ENCODE peak calls at places on chromosomes 11 and 22, in six cellular contexts. Y is OCI-LY7; H is foreskin fibroblast; U is WERI-Rb-1; O is CD4-positive, alpha-beta memory T cell; G is neural progenitor cell. C is an unnamed sample.

GRCh38 chr22:44574581-44575343 is 76.7 kb upstream of the RTL6 start:
- DNase-seq in O (no peak), Y (no peak), U (peak; percentile 4), G (no peak), H (no peak), C (no peak)

GRCh38 chr11:2298795-2299747 is 2.6 kb downstream of the C11orf21 start:
- DNase-seq in O (no peak), H (no peak), G (peak; percentile 84), U (peak; percentile 65), Y (no peak), C (no peak)

GRCh38 chr11:10623797-10624761 is 55.6 kb upstream of the LYVE1 start:
- DNase-seq in O (no peak), G (no peak), U (peak; percentile 81), H (peak; percentile 27), Y (peak; percentile 12), C (no peak)

GRCh38 chr11:64241430-64242153 is 697 bp downstream of the FKBP2 start:
- DNase-seq in H (peak; percentile 100), G (peak; percentile 99), O (peak; percentile 99), Y (peak; percentile 98), U (peak; percentile 99), C (peak; percentile 93)

GRCh38 chr11:57874981-57875380 is 113.4 kb downstream of the CTNND1 start:
- DNase-seq in U (no peak), H (no peak), G (peak; percentile 7), Y (no peak), O (no peak), C (no peak)

GRCh38 chr11:74627381-74627780 is 35.0 kb downstream of the POLD3 start:
- DNase-seq in Y (no peak), H (no peak), O (no peak), U (no peak), G (no peak), C (no peak)

GRCh38 chr11:27698872-27699241 is 1.4 kb downstream of the BDNF start:
- DNase-seq in G (peak; percentile 95), O (peak; percentile 47), Y (peak; percentile 60), U (peak; percentile 85), H (peak; percentile 93), C (peak; percentile 52)

GRCh38 chr11:78069465-78069864 is 5.8 kb downstream of the THRSP start:
- DNase-seq in Y (no peak), H (no peak), O (no peak), U (no peak), G (no peak), C (no peak)

GRCh38 chr11:65170058-65170534 is at the start of gene SPDYC:
- DNase-seq in G (no peak), U (no peak), Y (no peak), O (no peak), H (no peak), C (no peak)

GRCh38 chr11:405323-405975 is 9.3 kb downstream of the SIGIRR start:
- DNase-seq in U (no peak), G (no peak), O (no peak), Y (no peak), H (peak; percentile 46), C (no peak)

GRCh38 chr11:70483077-70483861 is 84.9 kb downstream of the CTTN start:
- DNase-seq in Y (peak; percentile 25), O (no peak), H (peak; percentile 63), U (peak; percentile 34), G (no peak), C (no peak)

GRCh38 chr11:128473631-128474030 is 113.7 kb downstream of the ETS1 start:
- DNase-seq in H (no peak), G (no peak), Y (peak; percentile 90), U (no peak), O (peak; percentile 87), C (no peak)

GRCh38 chr22:23261900-23262450 is 81.7 kb downstream of the BCR start:
- DNase-seq in G (no peak), U (no peak), Y (no peak), O (no peak), H (no peak), C (no peak)

DNA sequence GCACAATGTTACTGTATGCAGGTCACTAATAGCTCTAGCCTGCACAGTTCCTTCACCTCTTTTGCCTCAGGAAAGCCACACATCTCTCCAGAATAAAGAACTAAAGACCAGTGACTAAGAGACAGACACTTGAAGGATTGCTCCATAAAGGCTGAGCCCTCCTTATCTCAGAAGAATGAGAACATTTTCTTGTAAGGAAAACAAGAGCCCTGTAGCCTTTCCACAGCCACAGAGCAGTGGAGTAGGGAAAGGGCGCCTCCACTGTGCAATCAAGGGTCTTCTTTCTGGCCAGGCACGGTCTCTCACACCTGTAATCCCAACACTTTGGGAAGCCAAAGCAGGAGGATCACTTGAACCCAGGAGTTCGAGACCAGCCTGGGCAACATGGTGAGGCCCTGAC is 202.6 kb upstream of the TMEM45B start:
- DNase-seq in Y (no peak), U (no peak), O (no peak), H (no peak), G (peak; percentile 10), C (no peak)
- H3K4me3 ChIP-seq in Y (no peak overlapping the region), U (no peak overlapping the region), O (no peak overlapping the region), H (no peak overlapping the region), G (no peak overlapping the region), C (no peak overlapping the region)

GRCh38 chr22:46756097-46756496 is 6.4 kb upstream of the TBC1D22A start:
- DNase-seq in Y (no peak), G (no peak), O (no peak), H (no peak), U (no peak), C (no peak)

GRCh38 chr22:46753360-46753759 is 9.1 kb upstream of the TBC1D22A start:
- DNase-seq in H (no peak), U (no peak), O (no peak), Y (no peak), G (no peak), C (no peak)

GRCh38 chr22:46754110-46754799 is 8.2 kb upstream of the TBC1D22A start:
- DNase-seq in G (no peak), H (peak; percentile 99), O (peak; percentile 62), U (no peak), Y (no peak), C (peak; percentile 90)

GRCh38 chr22:46753761-46754109 is 8.7 kb upstream of the TBC1D22A start:
- DNase-seq in Y (no peak), O (no peak), U (no peak), G (no peak), H (no peak), C (no peak)

DNA sequence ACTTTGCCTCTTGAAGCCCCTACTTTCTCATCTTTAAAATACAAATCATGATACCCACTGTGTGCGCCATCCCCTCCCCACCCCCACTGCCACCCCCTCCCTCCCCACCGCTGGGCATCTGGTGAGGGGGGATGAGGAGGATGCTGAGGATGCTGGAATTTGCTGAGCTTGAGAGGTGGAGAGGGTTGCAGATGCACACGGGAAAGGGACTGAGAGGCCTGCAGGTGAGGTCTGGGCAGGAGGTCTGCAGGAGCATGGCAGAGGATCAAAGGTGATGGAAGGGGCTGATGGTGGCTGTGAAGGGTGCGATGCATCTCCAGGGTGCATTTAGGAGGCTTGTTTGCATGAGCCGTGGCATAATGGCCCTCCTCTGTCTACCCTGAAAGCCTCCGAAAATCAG is 7.6 kb upstream of the TBC1D22A start:
- DNase-seq in O (no peak), H (no peak), U (no peak), Y (no peak), G (no peak), C (no peak)
- H3K4me3 ChIP-seq in O (no peak overlapping the region), H (no peak overlapping the region), U (no peak overlapping the region), Y (no peak overlapping the region), G (no peak overlapping the region), C (no peak overlapping the region)

DNA sequence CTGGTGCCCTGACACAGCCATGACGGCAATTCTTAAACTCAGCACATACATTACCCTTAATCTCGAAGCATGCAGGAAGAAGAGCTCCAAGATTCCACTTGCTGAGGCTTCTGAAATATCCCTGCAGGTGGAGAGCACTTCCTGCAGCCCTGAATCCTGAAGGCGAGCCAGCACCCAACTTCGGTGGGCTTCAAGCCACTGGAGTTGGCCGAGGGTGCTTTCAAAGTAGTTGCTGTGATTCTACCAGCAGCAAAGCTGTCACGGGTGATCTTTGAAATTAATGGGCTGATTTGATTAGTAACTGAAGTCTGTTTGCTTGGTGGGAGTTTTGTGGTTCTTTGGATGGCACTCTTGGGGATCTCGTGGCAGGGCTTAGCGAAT is 9.0 kb upstream of the FTH1 start:
- DNase-seq in U (no peak), H (no peak), O (no peak), G (no peak), Y (no peak), C (no peak)
- H3K4me3 ChIP-seq in U (no peak overlapping the region), H (no peak overlapping the region), O (no peak overlapping the region), G (no peak overlapping the region), Y (no peak overlapping the region), C (no peak overlapping the region)

GRCh38 chr22:50272103-50272782 is 2.1 kb upstream of the MAPK11 start:
- DNase-seq in Y (no peak), H (peak; percentile 33), O (no peak), G (peak; percentile 45), U (peak; percentile 35), C (no peak)

GRCh38 chr22:50271011-50271394 is 823 bp upstream of the MAPK11 start:
- DNase-seq in O (no peak), Y (no peak), U (no peak), H (no peak), G (no peak), C (no peak)

GRCh38 chr22:50270302-50271010 is at the start of gene MAPK11:
- DNase-seq in Y (peak; percentile 76), H (peak; percentile 86), O (peak; percentile 80), G (peak; percentile 92), U (peak; percentile 72), C (no peak)

GRCh38 chr22:50269573-50270301 is 443 bp downstream of the MAPK11 start:
- DNase-seq in H (peak; percentile 81), Y (peak; percentile 59), G (no peak), O (peak; percentile 49), U (peak; percentile 79), C (no peak)

GRCh38 chr22:50271519-50271970 is 1.4 kb upstream of the MAPK11 start:
- DNase-seq in U (peak; percentile 86), H (peak; percentile 82), Y (peak; percentile 73), G (peak; percentile 96), O (no peak), C (no peak)
- H3K4me3 ChIP-seq in U (peak overlapping the region; percentile 91), H (peak overlapping the region; percentile 56), Y (peak overlapping the region; percentile 73), G (peak overlapping the region; percentile 49), O (peak overlapping the region; percentile 64), C (peak overlapping the region; percentile 58)

GRCh38 chr11:123168236-123168635 is 26.8 kb downstream of the CLMP start:
- DNase-seq in Y (no peak), O (no peak), G (no peak), H (no peak), U (no peak), C (no peak)

GRCh38 chr11:123168955-123169484 is 26.0 kb downstream of the CLMP start:
- DNase-seq in U (no peak), Y (no peak), H (no peak), O (no peak), G (no peak), C (no peak)

GRCh38 chr11:123169821-123170220 is 25.2 kb downstream of the CLMP start:
- DNase-seq in U (no peak), H (no peak), G (no peak), Y (no peak), O (no peak), C (no peak)

GRCh38 chr11:123173040-123173855 is 21.8 kb downstream of the CLMP start:
- DNase-seq in O (no peak), Y (no peak), G (no peak), H (peak; percentile 96), U (no peak), C (peak; percentile 99)

GRCh38 chr11:123170929-123171328 is 24.1 kb downstream of the CLMP start:
- DNase-seq in U (no peak), O (no peak), G (no peak), H (no peak), Y (no peak), C (no peak)
- H3K4me3 ChIP-seq in U (no peak overlapping the region), O (no peak overlapping the region), G (no peak overlapping the region), H (no peak overlapping the region), Y (no peak overlapping the region), C (no peak overlapping the region)

C was measured in AG04449.